ENCODE peak calls at places on chromosomes 3 and 15, in eight cellular contexts. A is right cardiac atrium; G is GM12891; D is KG1; W is stimulated activated CD8-positive, alpha-beta memory T cell treated with anti-CD3 and anti-CD28 coated beads, Interleukin-7, amount 100 ng/mL, for 4 hours; E is CD4-positive, CD25-positive, alpha-beta regulatory T cell; Q is BE2C; P is GM12892. B is an unnamed sample.

GRCh38 chr15:90813796-90814192 is 54.6 kb upstream of the FURIN start:
- DNase-seq in P (no peak), Q (no peak), A (no peak), E (peak), W (no peak), G (no peak), D (no peak), B (no peak)

GRCh38 chr15:99716540-99716939 is 16.7 kb downstream of the LYSMD4 start:
- DNase-seq in Q (no peak), W (no peak), G (no peak), D (no peak), A (no peak), E (no peak), P (no peak), B (no peak)

GRCh38 chr15:95446854-95447253 is 883.6 kb upstream of the NR2F2 start:
- DNase-seq in G (no peak), P (no peak), W (peak), D (peak), Q (no peak), E (peak), A (no peak), B (peak)

GRCh38 chr15:96268421-96269204 is 61.9 kb upstream of the NR2F2 start:
- DNase-seq in P (no peak), W (no peak), A (no peak), Q (no peak), G (no peak), D (no peak), E (no peak), B (peak)

GRCh38 chr15:85402195-85402921 is 22.0 kb downstream of the AKAP13 start:
- DNase-seq in A (no peak), P (no peak), D (no peak), Q (no peak), W (no peak), E (no peak), G (no peak), B (no peak)

GRCh38 chr3:27431116-27431515 is 53.1 kb downstream of the SLC4A7 start:
- DNase-seq in A (no peak), Q (no peak), E (no peak), W (no peak), G (no peak), D (no peak), P (no peak), B (no peak)

GRCh38 chr3:111963424-111963823 is 15.4 kb upstream of the ABHD10 start:
- DNase-seq in G (no peak), E (peak), W (no peak), D (no peak), A (no peak), P (no peak), Q (no peak), B (no peak)

GRCh38 chr15:83983634-83984458 is 251.7 kb upstream of the GOLGA6L4 start:
- DNase-seq in E (no peak), A (no peak), Q (no peak), P (no peak), G (no peak), W (no peak), D (no peak), B (no peak)

GRCh38 chr15:44882499-44882968 is 74.0 kb upstream of the TERB2 start:
- DNase-seq in P (no peak), A (no peak), E (peak), D (no peak), W (peak), G (no peak), Q (no peak), B (no peak)

GRCh38 chr3:125045965-125046364 is 9.8 kb downstream of the HEG1 start:
- DNase-seq in G (no peak), A (no peak), D (no peak), P (no peak), E (no peak), Q (no peak), W (no peak), B (no peak)

GRCh38 chr3:60147249-60147648 is 1097.4 kb upstream of the CFAP20DC start:
- DNase-seq in A (no peak), Q (no peak), E (peak), P (no peak), D (no peak), W (no peak), G (no peak), B (no peak)

GRCh38 chr15:59764775-59765174 is 75.7 kb upstream of the BNIP2 start:
- DNase-seq in D (no peak), W (no peak), Q (no peak), G (no peak), A (no peak), E (no peak), P (no peak), B (no peak)

GRCh38 chr3:101228441-101228840 is 91.9 kb downstream of the IMPG2 start:
- DNase-seq in D (no peak), G (no peak), W (no peak), Q (no peak), P (no peak), A (no peak), E (no peak), B (no peak)

GRCh38 chr3:186719945-186720739 is 3.0 kb downstream of the KNG1 start:
- DNase-seq in E (no peak), G (no peak), D (no peak), W (no peak), P (no peak), Q (peak), A (no peak), B (no peak)

GRCh38 chr3:11273945-11274344 is 1.7 kb downstream of the ATG7 start:
- DNase-seq in Q (no peak), D (no peak), E (no peak), W (no peak), P (no peak), A (no peak), G (no peak), B (no peak)

GRCh38 chr15:74201656-74202420 is 749 bp downstream of the STRA6 start:
- DNase-seq in Q (peak), E (no peak), W (no peak), D (no peak), A (no peak), G (no peak), P (no peak), B (no peak)

GRCh38 chr3:31847760-31848159 is 133.3 kb downstream of the OSBPL10 start:
- DNase-seq in E (no peak), P (no peak), A (no peak), W (no peak), Q (no peak), G (no peak), D (no peak), B (no peak)

GRCh38 chr15:79952329-79952728 is 18.7 kb downstream of the BCL2A1 start:
- DNase-seq in A (no peak), W (no peak), E (no peak), G (no peak), Q (no peak), D (no peak), P (no peak), B (no peak)